ENCODE peak calls at places on chromosomes 16 and 17, in six cellular contexts. F is spleen; A is heart right ventricle; E is CD8-positive, alpha-beta memory T cell; V is A549; I is fibroblast of lung. O is an unnamed sample.

GRCh38 chr17:9346296-9346926 is 229.2 kb downstream of the STX8 start:
- DNase-seq in F (no peak), A (no peak), E (no peak), V (no peak), I (peak; percentile 22), O (no peak)

GRCh38 chr17:82655523-82655922 is 7.3 kb upstream of the WDR45B start:
- DNase-seq in F (no peak), A (no peak), E (no peak), V (no peak), I (no peak), O (no peak)

GRCh38 chr16:16063685-16064084 is 114.3 kb downstream of the ABCC1 start:
- DNase-seq in F (no peak), A (no peak), E (no peak), V (no peak), I (no peak), O (no peak)

GRCh38 chr17:80695979-80696378 is 151.3 kb downstream of the RPTOR start:
- DNase-seq in F (no peak), A (no peak), E (no peak), V (no peak), I (no peak), O (no peak)

GRCh38 chr16:79265701-79266100 is 334.8 kb downstream of the MAF start:
- DNase-seq in F (no peak), A (no peak), E (no peak), V (no peak), I (no peak), O (no peak)

GRCh38 chr16:85431431-85432124 is 181.5 kb upstream of the GSE1 start:
- DNase-seq in F (peak; percentile 61), A (no peak), E (no peak), V (no peak), I (no peak), O (peak; percentile 55)

GRCh38 chr17:41773190-41773588 is 13.3 kb downstream of the JUP start:
- DNase-seq in F (no peak), A (peak; percentile 73), E (no peak), V (peak; percentile 90), I (peak; percentile 89), O (peak; percentile 78)

GRCh38 chr17:21034350-21035235 is 8.2 kb downstream of the USP22 start:
- DNase-seq in F (no peak), A (no peak), E (no peak), V (no peak), I (peak; percentile 61), O (no peak)

GRCh38 chr16:9709221-9709620 is 473.0 kb downstream of the GRIN2A start:
- DNase-seq in F (no peak), A (no peak), E (no peak), V (no peak), I (no peak), O (no peak)

GRCh38 chr17:19726615-19727376 is 10.4 kb upstream of the SLC47A2 start:
- DNase-seq in F (no peak), A (no peak), E (no peak), V (no peak), I (peak; percentile 18), O (no peak)

GRCh38 chr17:63150466-63150865 is 184.4 kb downstream of the TANC2 start:
- DNase-seq in F (no peak), A (no peak), E (no peak), V (no peak), I (peak; percentile 19), O (no peak)

GRCh38 chr16:61243954-61244353 is 792.3 kb downstream of the CDH8 start:
- DNase-seq in F (no peak), A (no peak), E (no peak), V (no peak), I (no peak), O (no peak)

GRCh38 chr16:29909398-29909797 is 9.1 kb downstream of the ASPHD1 start:
- DNase-seq in F (no peak), A (no peak), E (no peak), V (no peak), I (no peak), O (no peak)

GRCh38 chr16:28204622-28205021 is 7.1 kb downstream of the XPO6 start:
- DNase-seq in F (no peak), A (no peak), E (no peak), V (no peak), I (no peak), O (no peak)

GRCh38 chr16:27436065-27436464 is 34.1 kb downstream of the IL21R start:
- DNase-seq in F (peak; percentile 47), A (peak; percentile 1), E (no peak), V (no peak), I (no peak), O (peak; percentile 25)

DNA sequence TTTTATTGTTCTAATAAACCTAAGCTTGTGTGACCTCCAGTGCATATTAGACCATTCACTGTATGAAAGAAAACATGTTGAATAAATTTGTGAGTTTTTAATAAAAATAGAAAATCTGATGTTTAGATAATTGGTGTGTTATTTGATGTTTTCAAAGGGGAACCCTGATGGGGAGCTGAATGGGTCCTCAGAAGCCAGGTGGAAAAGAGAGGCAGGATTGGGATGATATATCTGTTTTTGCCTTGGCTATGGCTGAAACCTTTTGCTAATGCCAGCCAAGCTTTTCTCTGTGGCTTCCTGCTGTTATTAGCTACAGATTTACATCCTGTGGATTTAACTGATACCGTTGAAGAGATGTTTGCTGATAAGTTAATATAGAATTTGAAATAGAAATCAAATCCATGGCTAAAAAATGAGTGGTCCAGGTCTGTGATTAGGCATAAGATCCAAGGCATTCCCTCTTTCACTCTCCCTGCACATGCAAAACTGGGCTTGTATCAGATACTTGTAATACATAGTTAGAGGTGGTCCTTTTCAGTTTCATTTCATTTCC is 4.2 kb upstream of the AATF start:
- DNase-seq in F (no peak), A (no peak), E (no peak), V (no peak), I (no peak), O (no peak)
- H3K4me1 ChIP-seq in F (peaks cover 33% of the 10 kb centered on the region), A (peaks cover 25% of the 10 kb centered on the region), E (peaks cover 27% of the 10 kb centered on the region), V (peaks cover 4% of the 10 kb centered on the region), I (no peaks in the 10 kb centered on the region), O (peaks cover 17% of the 10 kb centered on the region)

GRCh38 chr17:39165844-39166349 is at the start of gene ARL5C:
- DNase-seq in F (no peak), A (no peak), E (no peak), V (no peak), I (no peak), O (no peak)
- H3K4me3 ChIP-seq in F (peak within 1 kb of the TSS; percentile 39), A (peak within 1 kb of the TSS; percentile 60), E (peak within 1 kb of the TSS; percentile 92), V (no peak within 1 kb of the TSS), I (peak within 1 kb of the TSS; percentile 18), O (peak within 1 kb of the TSS; percentile 59)

GRCh38 chr17:28548417-28549130 is 3.9 kb downstream of the UNC119 start:
- DNase-seq in F (peak; percentile 52), A (no peak), E (no peak), V (no peak), I (no peak), O (no peak)

GRCh38 chr17:28551421-28552186 is 820 bp downstream of the UNC119 start:
- DNase-seq in F (peak; percentile 76), A (no peak), E (no peak), V (no peak), I (no peak), O (no peak)

GRCh38 chr17:28550858-28551257 is 1.6 kb downstream of the UNC119 start:
- DNase-seq in F (peak; percentile 54), A (no peak), E (no peak), V (no peak), I (no peak), O (no peak)

GRCh38 chr17:28547623-28548416 is 4.6 kb downstream of the UNC119 start:
- DNase-seq in F (peak; percentile 92), A (peak; percentile 73), E (peak; percentile 27), V (peak; percentile 87), I (peak; percentile 69), O (peak; percentile 87)

DNA sequence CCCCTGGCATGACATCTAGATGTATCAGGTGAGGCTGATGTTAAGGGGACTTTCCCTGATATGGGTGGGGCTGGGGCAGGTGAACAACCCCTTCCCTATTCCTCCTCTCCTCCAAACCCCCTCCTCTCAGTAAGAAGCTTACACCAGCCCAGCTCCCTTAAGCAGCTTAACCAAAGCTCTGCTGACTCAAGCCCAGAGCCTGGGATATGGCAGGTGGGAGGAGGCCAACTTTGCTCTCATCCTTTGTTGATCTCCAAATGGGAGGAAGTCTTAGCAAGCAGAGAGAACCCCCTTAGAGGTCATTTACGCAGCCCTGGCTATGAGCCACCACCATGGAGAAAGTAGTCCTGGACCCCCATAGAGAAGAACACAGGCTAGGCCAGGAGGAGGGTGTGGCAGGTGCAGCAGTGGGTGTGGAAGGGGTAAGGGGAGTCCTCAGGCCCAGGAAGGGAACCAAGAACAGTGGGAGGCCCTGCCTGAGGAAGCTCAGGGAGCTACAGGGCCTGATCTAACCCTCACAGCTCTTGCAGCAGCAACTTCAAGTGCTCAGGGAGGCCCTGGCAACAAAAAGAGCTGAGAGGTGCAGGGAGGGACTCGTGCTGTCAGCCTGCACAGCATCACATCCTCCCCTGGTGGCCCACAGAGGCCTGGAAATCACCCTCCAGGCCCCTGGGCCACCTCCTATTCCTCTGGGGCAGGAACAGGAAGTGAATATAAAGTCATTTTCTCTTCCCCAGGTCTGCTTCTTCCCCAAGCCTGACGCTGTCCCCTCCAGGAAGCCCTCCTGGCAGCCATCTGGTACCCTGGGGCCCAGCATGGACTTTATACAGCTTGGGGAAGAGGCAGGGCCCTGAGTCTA is 2.9 kb downstream of the UNC119 start:
- DNase-seq in F (peak; percentile 83), A (no peak), E (peak; percentile 45), V (no peak), I (no peak), O (no peak)
- H3K4me1 ChIP-seq in F (peaks cover 59% of the 10 kb centered on the region), A (peaks cover 37% of the 10 kb centered on the region), E (peaks cover 44% of the 10 kb centered on the region), V (peaks cover 11% of the 10 kb centered on the region), I (peaks cover 3% of the 10 kb centered on the region), O (peaks cover 26% of the 10 kb centered on the region)

GRCh38 chr16:4114257-4115208 is 1.7 kb downstream of the ADCY9 start:
- DNase-seq in F (peak; percentile 80), A (peak; percentile 16), E (no peak), V (no peak), I (no peak), O (peak; percentile 66)

GRCh38 chr16:4115209-4115940 is 867 bp downstream of the ADCY9 start:
- DNase-seq in F (peak; percentile 89), A (peak; percentile 34), E (peak; percentile 15), V (peak; percentile 60), I (peak; percentile 70), O (peak; percentile 86)

GRCh38 chr16:4111748-4112696 is 4.2 kb downstream of the ADCY9 start:
- DNase-seq in F (peak; percentile 32), A (no peak), E (no peak), V (no peak), I (no peak), O (no peak)

GRCh38 chr16:4115941-4116327 is 308 bp downstream of the ADCY9 start:
- DNase-seq in F (no peak), A (no peak), E (no peak), V (no peak), I (no peak), O (no peak)

DNA sequence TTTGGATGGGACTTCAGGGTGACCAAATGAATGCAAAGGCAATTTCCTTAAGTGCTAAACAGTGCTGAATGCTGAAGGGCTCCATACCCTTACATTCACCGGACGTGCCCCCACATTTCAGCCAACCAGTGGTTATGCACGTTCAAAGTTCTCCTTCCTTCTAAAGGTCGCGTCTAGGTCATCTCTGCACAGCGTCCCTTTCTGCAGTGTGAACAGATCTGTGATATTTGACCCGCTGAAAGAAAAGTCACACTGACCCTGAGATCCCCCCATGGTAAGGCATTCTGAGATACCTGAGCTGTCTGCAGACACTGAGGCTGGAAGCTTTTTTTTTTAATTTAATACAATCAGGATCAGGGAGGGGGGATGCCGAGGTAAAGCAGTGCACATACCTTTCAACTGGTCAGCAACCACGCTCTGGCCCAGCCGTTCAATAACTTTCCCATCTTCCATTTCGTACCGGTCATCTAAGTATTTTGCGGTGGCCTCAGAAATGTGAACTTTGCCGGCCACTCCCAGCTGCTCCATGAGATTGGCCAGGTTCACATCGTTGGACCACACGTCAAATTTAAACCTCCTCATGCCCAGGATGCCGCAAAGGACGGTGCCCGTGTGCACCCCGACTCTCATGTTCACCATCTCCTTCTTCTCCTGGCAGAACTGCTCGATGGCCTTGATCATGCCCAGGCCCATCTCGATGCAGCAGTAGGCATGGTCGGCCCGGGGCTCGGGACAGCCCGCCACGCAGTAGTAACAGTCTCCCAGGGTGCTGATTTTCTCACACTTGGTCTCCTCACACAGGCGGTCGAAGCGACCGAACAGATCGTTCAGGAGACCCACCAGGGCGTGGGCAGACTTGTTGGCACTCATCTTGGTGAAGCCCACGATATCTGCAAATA is 2.6 kb downstream of the ADCY9 start:
- DNase-seq in F (peak; percentile 71), A (no peak), E (no peak), V (no peak), I (no peak), O (no peak)
- H3K4me3 ChIP-seq in F (no peak overlapping the region), A (peak overlapping the region; percentile 70), E (no peak overlapping the region), V (no peak overlapping the region), I (peak overlapping the region; percentile 84), O (peak overlapping the region; percentile 76)

O was measured in upper lobe of right lung.